ENCODE peak calls at places on chromosome 18, in seven cellular contexts. C is endothelial cell, K is NCI-H2081, P is GDM1, B is NCI-H1930, G is NCI-H1417, F is BJ. O is an unnamed sample.

GRCh38 chr18:39105095-39105494 is 1539.5 kb upstream of the CELF4 start:
- DNase-seq in B (no peak), G (peak), C (no peak), P (no peak), K (peak), F (no peak), O (peak)

GRCh38 chr18:36536426-36536825 is 238.9 kb downstream of the FHOD3 start:
- DNase-seq in K (peak), G (no peak), F (no peak), B (no peak), P (no peak), C (no peak), O (peak)

GRCh38 chr18:6781846-6782245 is 52.3 kb downstream of the ARHGAP28 start:
- DNase-seq in C (no peak), K (no peak), G (no peak), P (no peak), F (peak), B (no peak), O (no peak)

GRCh38 chr18:50806208-50806616 is 13.6 kb downstream of the MRO start:
- DNase-seq in C (no peak), F (no peak), K (no peak), G (no peak), B (no peak), P (no peak), O (no peak)

GRCh38 chr18:6782861-6783260 is 53.3 kb downstream of the ARHGAP28 start:
- DNase-seq in K (no peak), B (no peak), P (no peak), G (no peak), F (no peak), C (no peak), O (no peak)

GRCh38 chr18:23209031-23209430 is 73.7 kb downstream of the CABLES1 start:
- DNase-seq in F (no peak), K (no peak), C (no peak), B (no peak), P (no peak), G (no peak), O (no peak)

GRCh38 chr18:36532394-36532793 is 234.9 kb downstream of the FHOD3 start:
- DNase-seq in C (no peak), G (no peak), K (no peak), F (no peak), B (no peak), P (no peak), O (no peak)

GRCh38 chr18:58172031-58172430 is 128.0 kb downstream of the NEDD4L start:
- DNase-seq in F (no peak), K (no peak), G (no peak), C (no peak), P (no peak), B (no peak), O (no peak)

GRCh38 chr18:65755616-65756015 is 4.8 kb downstream of the CDH7 start:
- DNase-seq in K (peak), C (no peak), G (no peak), B (no peak), P (no peak), F (no peak), O (no peak)

GRCh38 chr18:23616258-23616657 is 30.0 kb upstream of the NPC1 start:
- DNase-seq in C (no peak), B (no peak), P (no peak), K (no peak), G (no peak), F (no peak), O (no peak)

GRCh38 chr18:23890589-23890988 is 124.0 kb upstream of the TTC39C start:
- DNase-seq in P (no peak), G (no peak), B (no peak), C (no peak), F (peak), K (no peak), O (no peak)

GRCh38 chr18:21943456-21943855 is 202.9 kb downstream of the MIB1 start:
- DNase-seq in G (no peak), P (peak), B (no peak), K (no peak), C (no peak), F (no peak), O (no peak)

GRCh38 chr18:3578621-3579020 is 128.6 kb downstream of the TGIF1 start:
- DNase-seq in K (no peak), F (no peak), B (no peak), G (no peak), C (no peak), P (no peak), O (no peak)

GRCh38 chr18:69435000-69435399 is 34.3 kb downstream of the DOK6 start:
- DNase-seq in P (no peak), C (no peak), K (no peak), F (no peak), G (no peak), B (no peak), O (no peak)

GRCh38 chr18:49608366-49608747 is 46.5 kb downstream of the LIPG start:
- DNase-seq in F (no peak), P (no peak), C (no peak), B (no peak), K (no peak), G (no peak), O (no peak)

GRCh38 chr18:67568166-67568565 is 51.6 kb upstream of the DSEL start:
- DNase-seq in B (no peak), K (peak), G (no peak), C (no peak), F (no peak), P (no peak), O (no peak)

GRCh38 chr18:70074091-70074490 is 126.4 kb upstream of the CD226 start:
- DNase-seq in G (no peak), P (no peak), K (no peak), F (no peak), C (no peak), B (no peak), O (no peak)

GRCh38 chr18:44973282-44973681 is 292.6 kb downstream of the SETBP1 start:
- DNase-seq in K (no peak), C (no peak), G (no peak), F (no peak), B (no peak), P (no peak), O (no peak)

GRCh38 chr18:80105369-80106167 is 3.5 kb upstream of the ADNP2 start:
- DNase-seq in G (no peak), F (no peak), P (no peak), K (no peak), B (no peak), C (no peak), O (no peak)

GRCh38 chr18:34709104-34709503 is 994 bp upstream of the DTNA start:
- DNase-seq in C (no peak), P (no peak), B (no peak), F (peak), K (no peak), G (no peak), O (no peak)

O was measured in DMS79 treated with DMSO at 0.1 percent for 48 hours.